ENCODE peak calls at places on chromosomes 12 and 14, in five cellular contexts. D, J, V, B and A are unnamed samples.

GRCh38 chr12:59452259-59452658 is 143.6 kb upstream of the SLC16A7 start:
- DNase-seq in D (peak; percentile 92), J (no peak), V (no peak), B (no peak), A (no peak)

GRCh38 chr12:32303171-32303570 is 96.2 kb upstream of the FGD4 start:
- DNase-seq in D (peak; percentile 79), J (no peak), V (no peak), B (no peak), A (no peak)

GRCh38 chr14:74855021-74855420 is 20.9 kb downstream of the PROX2 start:
- DNase-seq in D (no peak), J (no peak), V (no peak), B (no peak), A (no peak)

GRCh38 chr12:130647814-130648213 is 68.3 kb downstream of the RIMBP2 start:
- DNase-seq in D (no peak), J (no peak), V (no peak), B (no peak), A (no peak)

GRCh38 chr12:105676694-105677093 is 346.2 kb downstream of the C12orf75 start:
- DNase-seq in D (no peak), J (peak; percentile 26), V (no peak), B (peak; percentile 20), A (no peak)

GRCh38 chr12:132026796-132027500 is 77.2 kb downstream of the EP400 start:
- DNase-seq in D (no peak), J (no peak), V (no peak), B (no peak), A (no peak)

GRCh38 chr12:48861111-48861510 is 4.6 kb downstream of the RND1 start:
- DNase-seq in D (no peak), J (no peak), V (no peak), B (no peak), A (no peak)

GRCh38 chr12:119781804-119782203 is 95.3 kb downstream of the CIT start:
- DNase-seq in D (no peak), J (no peak), V (no peak), B (no peak), A (peak; percentile 40)

GRCh38 chr12:89311703-89312293 is 40.5 kb downstream of the DUSP6 start:
- DNase-seq in D (no peak), J (no peak), V (no peak), B (no peak), A (no peak)

GRCh38 chr12:65803253-65803652 is 21.0 kb upstream of the HMGA2 start:
- DNase-seq in D (peak; percentile 30), J (no peak), V (no peak), B (no peak), A (no peak)

GRCh38 chr12:112191201-112191600 is 65.8 kb downstream of the TRAFD1 start:
- DNase-seq in D (no peak), J (no peak), V (no peak), B (no peak), A (no peak)

GRCh38 chr14:24071836-24072420 is 566 bp downstream of the CPNE6 start:
- DNase-seq in D (no peak), J (no peak), V (no peak), B (no peak), A (no peak)

GRCh38 chr12:121513464-121514183 is 67.2 kb downstream of the KDM2B start:
- DNase-seq in D (no peak), J (no peak), V (peak; percentile 91), B (no peak), A (peak; percentile 78)

GRCh38 chr14:76876076-76876475 is 49.9 kb downstream of the LRRC74A start:
- DNase-seq in D (peak; percentile 87), J (peak; percentile 51), V (peak; percentile 86), B (peak; percentile 43), A (peak; percentile 71)

GRCh38 chr14:73741386-73741875 is 27.2 kb upstream of the PNMA1 start:
- DNase-seq in D (peak; percentile 86), J (peak; percentile 52), V (no peak), B (peak; percentile 79), A (peak; percentile 69)

GRCh38 chr14:103123128-103123633 is at the start of gene TNFAIP2:
- DNase-seq in D (peak; percentile 20), J (peak; percentile 54), V (no peak), B (peak; percentile 79), A (peak; percentile 39)

GRCh38 chr12:32454866-32455265 is 55.5 kb downstream of the FGD4 start:
- DNase-seq in D (no peak), J (no peak), V (no peak), B (no peak), A (no peak)

GRCh38 chr14:69059658-69060648 is 80.9 kb upstream of the ACTN1 start:
- DNase-seq in D (peak; percentile 78), J (peak; percentile 39), V (peak; percentile 67), B (no peak), A (no peak)

GRCh38 chr14:51962678-51963077 is 26.7 kb upstream of the RTRAF start:
- DNase-seq in D (peak; percentile 37), J (no peak), V (no peak), B (no peak), A (no peak)

GRCh38 chr12:44827832-44828438 is 48.2 kb downstream of the NELL2 start:
- DNase-seq in D (no peak), J (no peak), V (no peak), B (no peak), A (no peak)

GRCh38 chr14:45679852-45680251 is 426.9 kb upstream of the MIS18BP1 start:
- DNase-seq in D (peak; percentile 83), J (no peak), V (no peak), B (no peak), A (no peak)

GRCh38 chr12:103930787-103931536 is 752 bp downstream of the HSP90B1 start:
- DNase-seq in D (peak; percentile 53), J (peak; percentile 39), V (no peak), B (peak; percentile 34), A (peak; percentile 68)

GRCh38 chr12:50040657-50041056 is 15.4 kb upstream of the RACGAP1 start:
- DNase-seq in D (no peak), J (no peak), V (no peak), B (no peak), A (no peak)

GRCh38 chr12:50041461-50041860 is 15.9 kb upstream of the ASIC1 start:
- DNase-seq in D (no peak), J (no peak), V (no peak), B (no peak), A (no peak)

GRCh38 chr12:50041962-50042361 is 15.4 kb upstream of the ASIC1 start:
- DNase-seq in D (no peak), J (no peak), V (no peak), B (no peak), A (no peak)

GRCh38 chr12:50042693-50043092 is 14.7 kb upstream of the ASIC1 start:
- DNase-seq in D (no peak), J (no peak), V (no peak), B (no peak), A (no peak)

GRCh38 chr12:50039151-50039835 is 14.0 kb upstream of the RACGAP1 start:
- DNase-seq in D (peak; percentile 77), J (peak; percentile 63), V (peak; percentile 76), B (peak; percentile 85), A (peak; percentile 86)
- TF ChIP-seq CTCF in D (peak; percentile 84), J (peak; percentile 67), V (peak; percentile 88), B (peak; percentile 89), A (peak; percentile 93)

GRCh38 chr14:100084591-100084990 is 19.4 kb downstream of the EVL start:
- DNase-seq in D (no peak), J (no peak), V (no peak), B (no peak), A (no peak)

GRCh38 chr14:100086361-100086760 is 21.1 kb downstream of the EVL start:
- DNase-seq in D (no peak), J (no peak), V (no peak), B (no peak), A (no peak)

GRCh38 chr14:100082723-100083122 is 17.5 kb downstream of the EVL start:
- DNase-seq in D (no peak), J (no peak), V (no peak), B (no peak), A (no peak)

GRCh38 chr14:100083706-100084105 is 18.5 kb downstream of the EVL start:
- DNase-seq in D (no peak), J (no peak), V (no peak), B (no peak), A (no peak)

GRCh38 chr14:100085451-100085850 is 20.2 kb downstream of the EVL start:
- DNase-seq in D (no peak), J (no peak), V (no peak), B (no peak), A (no peak)
- H3K4me3 ChIP-seq in D (no peak overlapping the region), J (no peak overlapping the region), V (no peak overlapping the region), B (no peak overlapping the region), A (no peak overlapping the region)

GRCh38 chr12:76024942-76025600 is 6.5 kb downstream of the PHLDA1 start:
- DNase-seq in D (peak; percentile 91), J (no peak), V (peak; percentile 65), B (no peak), A (no peak)

GRCh38 chr12:76024102-76024781 is 7.3 kb downstream of the PHLDA1 start:
- DNase-seq in D (no peak), J (no peak), V (no peak), B (no peak), A (no peak)

GRCh38 chr12:76023069-76023690 is 8.4 kb downstream of the PHLDA1 start:
- DNase-seq in D (no peak), J (no peak), V (no peak), B (no peak), A (no peak)

GRCh38 chr12:76026643-76027063 is 4.9 kb downstream of the PHLDA1 start:
- DNase-seq in D (peak; percentile 82), J (no peak), V (no peak), B (no peak), A (no peak)

GRCh38 chr12:76025601-76026575 is 5.7 kb downstream of the PHLDA1 start:
- DNase-seq in D (peak; percentile 85), J (no peak), V (no peak), B (no peak), A (no peak)
- TF ChIP-seq CTCF in D (no peak), J (no peak), V (no peak), B (no peak), A (no peak)

DNA sequence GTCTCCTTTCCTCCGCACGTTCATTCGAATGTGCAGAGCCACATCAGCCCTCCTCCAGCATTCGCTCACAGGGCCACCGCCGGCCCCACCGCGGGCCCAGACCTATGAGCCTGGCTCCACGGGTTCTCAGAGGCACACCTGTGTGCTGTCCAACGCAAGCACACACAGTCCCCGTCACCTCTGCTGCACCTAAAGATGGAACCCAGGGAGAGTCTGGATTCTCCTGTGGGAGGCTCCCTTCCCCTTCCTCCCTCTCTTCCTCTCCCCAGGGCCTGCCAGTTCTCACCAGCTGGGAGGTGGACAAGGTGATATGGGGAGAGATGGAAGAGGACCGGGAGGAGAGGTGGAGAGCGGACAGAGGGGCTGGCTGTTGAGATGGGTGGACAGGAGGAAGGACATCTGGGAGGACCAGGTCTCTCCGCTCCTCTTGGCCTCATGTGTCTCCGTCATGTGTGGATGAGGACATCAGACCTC is 4.9 kb upstream of the AQP6 start:
- DNase-seq in D (no peak), J (no peak), V (no peak), B (no peak), A (no peak)
- H3K4me3 ChIP-seq in D (peak overlapping the region; percentile 51), J (peak overlapping the region; percentile 40), V (peak overlapping the region; percentile 49), B (peak overlapping the region; percentile 60), A (no peak overlapping the region)

DNA sequence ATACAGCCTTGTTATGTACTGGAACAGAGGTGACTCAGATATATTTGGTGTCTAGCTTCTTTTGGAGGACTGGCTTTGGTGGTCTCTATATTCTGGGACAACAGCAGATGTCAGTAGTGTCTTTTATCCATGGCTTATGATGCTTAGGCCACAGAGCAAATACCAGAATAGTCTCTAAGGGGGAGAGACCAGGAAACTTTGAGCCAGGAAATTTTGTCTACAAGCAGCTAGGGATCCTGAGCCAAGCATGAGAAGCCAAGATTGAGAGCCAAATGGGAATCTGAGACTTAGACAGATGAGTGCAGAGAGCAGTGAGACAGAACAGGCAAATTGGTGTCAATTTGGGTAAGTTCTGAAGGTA is 28.4 kb upstream of the PTPRR start:
- DNase-seq in D (peak; percentile 4), J (peak; percentile 55), V (no peak), B (no peak), A (no peak)
- TF ChIP-seq CTCF in D (no peak), J (no peak), V (no peak), B (peak; percentile 19), A (no peak)